ENCODE peak calls at places on chromosome 1, in four cellular contexts. One of them, this sample, is unnamed.

GRCh38 chr1:8343464-8344001 is 25.6 kb downstream of the SLC45A1 start:
- DNase-seq in glomerular endothelial cell: peak
- DNase-seq in HFFc6: peak
- DNase-seq in HTR-8/SVneo: peak
- DNase-seq in this sample: peak

GRCh38 chr1:39491146-39491921 is at the start of gene BMP8A:
- DNase-seq in HTR-8/SVneo: peak
- DNase-seq in glomerular endothelial cell: no peak
- DNase-seq in HFFc6: no peak
- DNase-seq in this sample: no peak

GRCh38 chr1:97781762-97782337 is 139.0 kb downstream of the DPYD start:
- DNase-seq in HTR-8/SVneo: no peak
- DNase-seq in HFFc6: no peak
- DNase-seq in glomerular endothelial cell: no peak
- DNase-seq in this sample: no peak

GRCh38 chr1:66739401-66740157 is 12.7 kb upstream of the DYNLT5 start:
- DNase-seq in HTR-8/SVneo: no peak
- DNase-seq in HFFc6: no peak
- DNase-seq in glomerular endothelial cell: no peak
- DNase-seq in this sample: no peak

GRCh38 chr1:164704954-164705353 is 146.0 kb downstream of the PBX1 start:
- DNase-seq in HFFc6: no peak
- DNase-seq in HTR-8/SVneo: no peak
- DNase-seq in glomerular endothelial cell: no peak
- DNase-seq in this sample: no peak

GRCh38 chr1:12620142-12620865 is 2.3 kb upstream of the DHRS3 start:
- DNase-seq in glomerular endothelial cell: no peak
- DNase-seq in HTR-8/SVneo: no peak
- DNase-seq in HFFc6: no peak
- DNase-seq in this sample: no peak

GRCh38 chr1:181133441-181133951 is 45.0 kb downstream of the IER5 start:
- DNase-seq in glomerular endothelial cell: no peak
- DNase-seq in HFFc6: no peak
- DNase-seq in HTR-8/SVneo: no peak
- DNase-seq in this sample: no peak

GRCh38 chr1:243470492-243470891 is 214.7 kb downstream of the SDCCAG8 start:
- DNase-seq in HTR-8/SVneo: no peak
- DNase-seq in HFFc6: no peak
- DNase-seq in glomerular endothelial cell: no peak
- DNase-seq in this sample: no peak

GRCh38 chr1:37795340-37796110 is 1.9 kb downstream of the MANEAL start:
- DNase-seq in glomerular endothelial cell: no peak
- DNase-seq in HTR-8/SVneo: no peak
- DNase-seq in HFFc6: no peak
- DNase-seq in this sample: no peak

GRCh38 chr1:240801445-240801844 is 189.5 kb upstream of the GREM2 start:
- DNase-seq in HTR-8/SVneo: no peak
- DNase-seq in HFFc6: no peak
- DNase-seq in glomerular endothelial cell: no peak
- DNase-seq in this sample: no peak

GRCh38 chr1:924619-925323 is 1.0 kb downstream of the SAMD11 start:
- DNase-seq in HFFc6: peak
- DNase-seq in HTR-8/SVneo: no peak
- DNase-seq in glomerular endothelial cell: no peak
- DNase-seq in this sample: no peak

GRCh38 chr1:224594360-224594759 is 21.8 kb upstream of the CNIH3 start:
- DNase-seq in HTR-8/SVneo: no peak
- DNase-seq in HFFc6: no peak
- DNase-seq in glomerular endothelial cell: no peak
- DNase-seq in this sample: no peak

This sample was measured in Panc1.